ENCODE peak calls at places on chromosomes 7 and 10, in ten cellular contexts. One of them, this sample, is unnamed.

GRCh38 chr10:95850791-95851190 is 57.0 kb upstream of the CC2D2B start:
- DNase-seq in tibial artery: no peak
- DNase-seq in esophagus muscularis mucosa: no peak
- DNase-seq in right lobe of liver: no peak
- DNase-seq in PC-9: no peak
- DNase-seq in mammary epithelial cell: no peak
- DNase-seq in SJSA1: no peak
- DNase-seq in AG04450: no peak
- DNase-seq in kidney: no peak
- DNase-seq in heart left ventricle: no peak
- DNase-seq in this sample: no peak

GRCh38 chr7:128206747-128207500 is 34.2 kb upstream of the LEP start:
- DNase-seq in kidney: no peak
- DNase-seq in tibial artery: no peak
- DNase-seq in right lobe of liver: peak; percentile 35
- DNase-seq in AG04450: no peak
- DNase-seq in mammary epithelial cell: no peak
- DNase-seq in PC-9: no peak
- DNase-seq in esophagus muscularis mucosa: no peak
- DNase-seq in heart left ventricle: no peak
- DNase-seq in SJSA1: no peak
- DNase-seq in this sample: no peak

GRCh38 chr10:75440271-75440793 is 8.9 kb downstream of the LRMDA start:
- DNase-seq in heart left ventricle: no peak
- DNase-seq in mammary epithelial cell: no peak
- DNase-seq in esophagus muscularis mucosa: no peak
- DNase-seq in tibial artery: no peak
- DNase-seq in AG04450: no peak
- DNase-seq in kidney: no peak
- DNase-seq in SJSA1: no peak
- DNase-seq in PC-9: no peak
- DNase-seq in right lobe of liver: no peak
- DNase-seq in this sample: no peak

GRCh38 chr10:110074986-110075664 is 67.3 kb downstream of the ADD3 start:
- DNase-seq in esophagus muscularis mucosa: no peak
- DNase-seq in right lobe of liver: no peak
- DNase-seq in kidney: no peak
- DNase-seq in heart left ventricle: no peak
- DNase-seq in PC-9: peak; percentile 38
- DNase-seq in tibial artery: no peak
- DNase-seq in AG04450: peak; percentile 75
- DNase-seq in mammary epithelial cell: peak; percentile 71
- DNase-seq in SJSA1: peak; percentile 65
- DNase-seq in this sample: no peak

GRCh38 chr10:46033602-46034011 is 3.2 kb upstream of the NCOA4 start:
- DNase-seq in esophagus muscularis mucosa: no peak
- DNase-seq in mammary epithelial cell: peak; percentile 73
- DNase-seq in right lobe of liver: no peak
- DNase-seq in AG04450: peak; percentile 67
- DNase-seq in heart left ventricle: no peak
- DNase-seq in tibial artery: no peak
- DNase-seq in PC-9: peak; percentile 81
- DNase-seq in SJSA1: peak; percentile 70
- DNase-seq in kidney: no peak
- DNase-seq in this sample: no peak

GRCh38 chr7:141043621-141044020 is 28.9 kb upstream of the MRPS33 start:
- DNase-seq in SJSA1: no peak
- DNase-seq in mammary epithelial cell: no peak
- DNase-seq in tibial artery: no peak
- DNase-seq in heart left ventricle: no peak
- DNase-seq in esophagus muscularis mucosa: no peak
- DNase-seq in kidney: no peak
- DNase-seq in right lobe of liver: no peak
- DNase-seq in PC-9: no peak
- DNase-seq in AG04450: no peak
- DNase-seq in this sample: no peak

GRCh38 chr10:110076559-110077318 is 69.0 kb downstream of the ADD3 start:
- DNase-seq in esophagus muscularis mucosa: no peak
- DNase-seq in SJSA1: peak; percentile 71
- DNase-seq in mammary epithelial cell: peak; percentile 96
- DNase-seq in right lobe of liver: no peak
- DNase-seq in PC-9: peak; percentile 88
- DNase-seq in tibial artery: peak; percentile 75
- DNase-seq in kidney: no peak
- DNase-seq in heart left ventricle: no peak
- DNase-seq in AG04450: no peak
- DNase-seq in this sample: no peak

GRCh38 chr10:75469018-75469616 is 37.7 kb downstream of the LRMDA start:
- DNase-seq in mammary epithelial cell: peak; percentile 94
- DNase-seq in heart left ventricle: no peak
- DNase-seq in AG04450: peak; percentile 39
- DNase-seq in esophagus muscularis mucosa: no peak
- DNase-seq in PC-9: peak; percentile 78
- DNase-seq in kidney: no peak
- DNase-seq in SJSA1: no peak
- DNase-seq in tibial artery: peak; percentile 81
- DNase-seq in right lobe of liver: no peak
- DNase-seq in this sample: no peak

GRCh38 chr7:146655928-146656797 is 539.6 kb downstream of the CNTNAP2 start:
- DNase-seq in kidney: no peak
- DNase-seq in PC-9: no peak
- DNase-seq in SJSA1: no peak
- DNase-seq in esophagus muscularis mucosa: no peak
- DNase-seq in heart left ventricle: no peak
- DNase-seq in right lobe of liver: no peak
- DNase-seq in AG04450: no peak
- DNase-seq in mammary epithelial cell: no peak
- DNase-seq in tibial artery: no peak
- DNase-seq in this sample: no peak

GRCh38 chr7:37732253-37732652 is 48.7 kb downstream of the GPR141 start:
- DNase-seq in esophagus muscularis mucosa: no peak
- DNase-seq in mammary epithelial cell: peak; percentile 12
- DNase-seq in AG04450: no peak
- DNase-seq in heart left ventricle: peak; percentile 61
- DNase-seq in kidney: no peak
- DNase-seq in PC-9: no peak
- DNase-seq in right lobe of liver: no peak
- DNase-seq in tibial artery: peak; percentile 61
- DNase-seq in SJSA1: no peak
- DNase-seq in this sample: no peak

GRCh38 chr7:55622241-55622835 is 50.0 kb upstream of the VOPP1 start:
- DNase-seq in AG04450: no peak
- DNase-seq in mammary epithelial cell: no peak
- DNase-seq in SJSA1: no peak
- DNase-seq in esophagus muscularis mucosa: no peak
- DNase-seq in tibial artery: no peak
- DNase-seq in heart left ventricle: no peak
- DNase-seq in kidney: no peak
- DNase-seq in right lobe of liver: no peak
- DNase-seq in PC-9: no peak
- DNase-seq in this sample: no peak
- H3K9me3 ChIP-seq in AG04450: peaks cover 19% of the 10 kb centered on the region
- H3K9me3 ChIP-seq in mammary epithelial cell: peaks cover 11% of the 10 kb centered on the region
- H3K9me3 ChIP-seq in SJSA1: peaks cover 3% of the 10 kb centered on the region
- H3K9me3 ChIP-seq in esophagus muscularis mucosa: no peaks in the 10 kb centered on the region
- H3K9me3 ChIP-seq in tibial artery: no peaks in the 10 kb centered on the region
- H3K9me3 ChIP-seq in heart left ventricle: no peaks in the 10 kb centered on the region
- H3K9me3 ChIP-seq in kidney: no peaks in the 10 kb centered on the region
- H3K9me3 ChIP-seq in right lobe of liver: no peaks in the 10 kb centered on the region
- H3K9me3 ChIP-seq in PC-9: peaks cover 55% of the 10 kb centered on the region
- H3K9me3 ChIP-seq in this sample: peaks cover 14% of the 10 kb centered on the region

GRCh38 chr10:37710831-37711616 is 146.4 kb downstream of the ZNF248 start:
- DNase-seq in heart left ventricle: peak; percentile 58
- DNase-seq in kidney: no peak
- DNase-seq in AG04450: no peak
- DNase-seq in mammary epithelial cell: no peak
- DNase-seq in PC-9: no peak
- DNase-seq in right lobe of liver: no peak
- DNase-seq in tibial artery: no peak
- DNase-seq in SJSA1: peak; percentile 37
- DNase-seq in esophagus muscularis mucosa: no peak
- DNase-seq in this sample: peak; percentile 62

GRCh38 chr10:37712489-37713131 is 144.8 kb downstream of the ZNF248 start:
- DNase-seq in AG04450: no peak
- DNase-seq in PC-9: no peak
- DNase-seq in SJSA1: no peak
- DNase-seq in heart left ventricle: peak; percentile 61
- DNase-seq in esophagus muscularis mucosa: no peak
- DNase-seq in tibial artery: no peak
- DNase-seq in kidney: no peak
- DNase-seq in right lobe of liver: no peak
- DNase-seq in mammary epithelial cell: no peak
- DNase-seq in this sample: peak; percentile 58

GRCh38 chr10:37713132-37713501 is 144.3 kb downstream of the ZNF248 start:
- DNase-seq in kidney: no peak
- DNase-seq in esophagus muscularis mucosa: peak; percentile 88
- DNase-seq in tibial artery: no peak
- DNase-seq in right lobe of liver: no peak
- DNase-seq in PC-9: no peak
- DNase-seq in heart left ventricle: no peak
- DNase-seq in mammary epithelial cell: no peak
- DNase-seq in SJSA1: no peak
- DNase-seq in AG04450: no peak
- DNase-seq in this sample: peak; percentile 56

GRCh38 chr10:37713642-37714041 is 143.8 kb downstream of the ZNF248 start:
- DNase-seq in SJSA1: no peak
- DNase-seq in esophagus muscularis mucosa: no peak
- DNase-seq in mammary epithelial cell: no peak
- DNase-seq in kidney: no peak
- DNase-seq in right lobe of liver: no peak
- DNase-seq in tibial artery: no peak
- DNase-seq in PC-9: no peak
- DNase-seq in heart left ventricle: no peak
- DNase-seq in AG04450: no peak
- DNase-seq in this sample: no peak

GRCh38 chr10:37711617-37712488 is 145.6 kb downstream of the ZNF248 start:
- DNase-seq in AG04450: no peak
- DNase-seq in esophagus muscularis mucosa: no peak
- DNase-seq in right lobe of liver: no peak
- DNase-seq in mammary epithelial cell: no peak
- DNase-seq in PC-9: no peak
- DNase-seq in SJSA1: no peak
- DNase-seq in kidney: no peak
- DNase-seq in heart left ventricle: peak; percentile 51
- DNase-seq in tibial artery: no peak
- DNase-seq in this sample: peak; percentile 53
- H3K9me3 ChIP-seq in AG04450: peaks cover 39% of the 10 kb centered on the region
- H3K9me3 ChIP-seq in esophagus muscularis mucosa: no peaks in the 10 kb centered on the region
- H3K9me3 ChIP-seq in right lobe of liver: no peaks in the 10 kb centered on the region
- H3K9me3 ChIP-seq in mammary epithelial cell: peaks cover 20% of the 10 kb centered on the region
- H3K9me3 ChIP-seq in PC-9: no peaks in the 10 kb centered on the region
- H3K9me3 ChIP-seq in SJSA1: no peaks in the 10 kb centered on the region
- H3K9me3 ChIP-seq in kidney: peaks cover 4% of the 10 kb centered on the region
- H3K9me3 ChIP-seq in heart left ventricle: no peaks in the 10 kb centered on the region
- H3K9me3 ChIP-seq in tibial artery: no peaks in the 10 kb centered on the region
- H3K9me3 ChIP-seq in this sample: no peaks in the 10 kb centered on the region

DNA sequence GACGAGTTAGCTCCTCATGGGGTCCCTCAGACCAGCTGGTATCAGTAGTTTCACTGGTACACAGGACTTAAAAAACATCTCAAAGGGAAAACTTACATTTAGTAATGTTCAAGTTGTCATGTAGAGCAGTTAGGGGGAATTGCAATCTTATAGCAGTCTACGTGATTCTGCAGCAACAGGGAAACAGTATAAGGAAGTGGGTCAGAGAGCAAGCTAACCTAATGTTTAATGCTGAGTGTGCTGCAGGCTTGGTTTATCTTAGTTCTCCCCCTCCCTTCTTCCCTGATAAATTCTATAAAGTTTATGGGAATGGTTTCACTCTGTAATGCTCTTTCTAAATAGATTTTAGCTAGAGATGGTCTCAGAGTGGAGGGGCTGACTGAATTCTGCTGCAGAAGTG is 11.3 kb downstream of the SPAM1 start:
- DNase-seq in tibial artery: no peak
- DNase-seq in kidney: no peak
- DNase-seq in mammary epithelial cell: no peak
- DNase-seq in PC-9: no peak
- DNase-seq in AG04450: no peak
- DNase-seq in right lobe of liver: no peak
- DNase-seq in heart left ventricle: no peak
- DNase-seq in SJSA1: no peak
- DNase-seq in esophagus muscularis mucosa: no peak
- DNase-seq in this sample: no peak
- H3K9me3 ChIP-seq in tibial artery: peaks cover 6% of the 10 kb centered on the region
- H3K9me3 ChIP-seq in kidney: no peaks in the 10 kb centered on the region
- H3K9me3 ChIP-seq in mammary epithelial cell: no peaks in the 10 kb centered on the region
- H3K9me3 ChIP-seq in PC-9: peaks cover 12% of the 10 kb centered on the region
- H3K9me3 ChIP-seq in AG04450: no peaks in the 10 kb centered on the region
- H3K9me3 ChIP-seq in right lobe of liver: no peaks in the 10 kb centered on the region
- H3K9me3 ChIP-seq in heart left ventricle: no peaks in the 10 kb centered on the region
- H3K9me3 ChIP-seq in SJSA1: no peaks in the 10 kb centered on the region
- H3K9me3 ChIP-seq in esophagus muscularis mucosa: no peaks in the 10 kb centered on the region
- H3K9me3 ChIP-seq in this sample: peaks cover 9% of the 10 kb centered on the region

DNA sequence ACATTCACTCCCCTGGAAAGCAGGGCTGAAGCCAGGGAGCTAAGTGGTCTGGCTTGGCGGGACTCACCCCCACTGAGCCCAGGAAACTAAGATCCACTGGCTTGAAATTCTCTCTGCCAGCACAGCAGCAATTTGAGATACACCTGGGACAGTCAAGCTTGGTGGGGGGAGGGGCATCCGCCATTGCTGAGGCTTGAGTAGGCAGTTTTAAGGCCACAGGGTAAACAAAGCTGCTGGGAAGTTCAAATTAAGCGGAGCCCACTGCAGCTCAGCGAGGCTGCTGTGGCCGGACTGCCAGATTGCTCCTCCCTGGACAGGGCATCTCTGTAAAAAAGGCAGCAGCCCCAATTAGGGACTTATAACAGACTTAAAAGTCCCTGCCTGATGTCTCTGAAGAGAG is 108.2 kb upstream of the FAM13C start:
- DNase-seq in right lobe of liver: no peak
- DNase-seq in tibial artery: no peak
- DNase-seq in heart left ventricle: no peak
- DNase-seq in PC-9: no peak
- DNase-seq in esophagus muscularis mucosa: no peak
- DNase-seq in kidney: no peak
- DNase-seq in SJSA1: no peak
- DNase-seq in mammary epithelial cell: no peak
- DNase-seq in AG04450: no peak
- DNase-seq in this sample: no peak
- H3K9me3 ChIP-seq in right lobe of liver: no peaks in the 10 kb centered on the region
- H3K9me3 ChIP-seq in tibial artery: peaks cover 7% of the 10 kb centered on the region
- H3K9me3 ChIP-seq in heart left ventricle: no peaks in the 10 kb centered on the region
- H3K9me3 ChIP-seq in PC-9: no peaks in the 10 kb centered on the region
- H3K9me3 ChIP-seq in esophagus muscularis mucosa: peaks cover 4% of the 10 kb centered on the region
- H3K9me3 ChIP-seq in kidney: peaks cover 12% of the 10 kb centered on the region
- H3K9me3 ChIP-seq in SJSA1: no peaks in the 10 kb centered on the region
- H3K9me3 ChIP-seq in mammary epithelial cell: no peaks in the 10 kb centered on the region
- H3K9me3 ChIP-seq in AG04450: no peaks in the 10 kb centered on the region
- H3K9me3 ChIP-seq in this sample: no peaks in the 10 kb centered on the region

GRCh38 chr7:155809332-155809946 is 2.8 kb downstream of the SHH start:
- DNase-seq in PC-9: no peak
- DNase-seq in right lobe of liver: no peak
- DNase-seq in tibial artery: no peak
- DNase-seq in heart left ventricle: no peak
- DNase-seq in SJSA1: no peak
- DNase-seq in AG04450: no peak
- DNase-seq in esophagus muscularis mucosa: no peak
- DNase-seq in kidney: no peak
- DNase-seq in mammary epithelial cell: no peak
- DNase-seq in this sample: peak; percentile 58
- H3K9me3 ChIP-seq in PC-9: no peaks in the 10 kb centered on the region
- H3K9me3 ChIP-seq in right lobe of liver: no peaks in the 10 kb centered on the region
- H3K9me3 ChIP-seq in tibial artery: no peaks in the 10 kb centered on the region
- H3K9me3 ChIP-seq in heart left ventricle: no peaks in the 10 kb centered on the region
- H3K9me3 ChIP-seq in SJSA1: no peaks in the 10 kb centered on the region
- H3K9me3 ChIP-seq in AG04450: no peaks in the 10 kb centered on the region
- H3K9me3 ChIP-seq in esophagus muscularis mucosa: no peaks in the 10 kb centered on the region
- H3K9me3 ChIP-seq in kidney: no peaks in the 10 kb centered on the region
- H3K9me3 ChIP-seq in mammary epithelial cell: no peaks in the 10 kb centered on the region
- H3K9me3 ChIP-seq in this sample: no peaks in the 10 kb centered on the region

This sample was measured in spleen.